ENCODE peak calls at places on chromosomes 6 and 20, in nine cellular contexts. J is upper lobe of left lung; Y is heart left ventricle; N is activated CD4-positive, alpha-beta T cell treated with anti-CD3 and anti-CD28 coated beads for 4 hours; U is HEK293T; O is stimulated activated naive CD8-positive, alpha-beta T cell treated with anti-CD3 and anti-CD28 coated beads, Interleukin-15, Interleukin-2, amounts not matched to agents 100 U/mL and 50 U/mL, for 24 hours; I is Ammon's horn; F is PC-3; B is activated naive CD4-positive, alpha-beta T cell treated with anti-CD3 and anti-CD28 coated beads for 36 hours. X is an unnamed sample.

GRCh38 chr6:92431502-92431901 is 987.9 kb downstream of the EPHA7 start:
- DNase-seq in F (no peak), I (no peak), J (no peak), Y (no peak), B (no peak), N (no peak), O (no peak), U (no peak), X (no peak)

GRCh38 chr20:20593447-20594170 is 118.8 kb downstream of the RALGAPA2 start:
- DNase-seq in O (peak; percentile 21), U (peak; percentile 62), B (peak; percentile 30), N (no peak), Y (no peak), J (peak; percentile 30), F (peak; percentile 62), I (peak; percentile 72), X (no peak)

GRCh38 chr6:43934183-43934802 is 164.3 kb downstream of the VEGFA start:
- DNase-seq in N (no peak), O (no peak), F (no peak), B (no peak), U (no peak), Y (no peak), I (no peak), J (no peak), X (no peak)

GRCh38 chr6:149221774-149222070 is 95.8 kb upstream of the TAB2 start:
- DNase-seq in F (no peak), Y (no peak), O (no peak), I (no peak), U (no peak), B (no peak), N (no peak), J (no peak), X (no peak)

GRCh38 chr6:37205189-37205996 is 35.4 kb downstream of the PIM1 start:
- DNase-seq in B (peak; percentile 57), F (no peak), N (no peak), I (no peak), O (peak; percentile 51), Y (no peak), J (no peak), U (no peak), X (no peak)

GRCh38 chr6:36131517-36132220 is 1.4 kb downstream of the MAPK13 start:
- DNase-seq in I (no peak), O (peak; percentile 55), B (peak; percentile 85), J (peak; percentile 63), N (peak; percentile 45), F (peak; percentile 51), U (no peak), Y (no peak), X (peak; percentile 64)

GRCh38 chr6:114194362-114195343 is 148.2 kb downstream of the HS3ST5 start:
- DNase-seq in N (no peak), Y (peak; percentile 14), B (no peak), I (no peak), J (peak; percentile 43), O (no peak), U (no peak), F (no peak), X (no peak)

GRCh38 chr6:134722996-134723871 is 226.7 kb downstream of the ALDH8A1 start:
- DNase-seq in N (no peak), F (no peak), O (no peak), J (no peak), U (peak; percentile 39), I (no peak), Y (no peak), B (no peak), X (no peak)

GRCh38 chr6:52570291-52570700 is 6.6 kb downstream of the TRAM2 start:
- DNase-seq in Y (peak; percentile 46), N (no peak), F (no peak), O (no peak), J (no peak), U (no peak), B (no peak), I (no peak), X (no peak)

GRCh38 chr6:105835373-105835772 is 250.8 kb upstream of the PRDM1 start:
- DNase-seq in B (no peak), U (peak; percentile 53), N (no peak), O (no peak), F (peak; percentile 42), Y (no peak), I (no peak), J (no peak), X (no peak)

GRCh38 chr6:33607784-33608161 is 13.3 kb upstream of the ITPR3 start:
- DNase-seq in B (peak; percentile 70), F (peak; percentile 33), I (no peak), Y (no peak), J (peak; percentile 60), N (no peak), U (no peak), O (peak; percentile 50), X (no peak)

GRCh38 chr6:12440981-12441380 is 150.8 kb downstream of the EDN1 start:
- DNase-seq in O (no peak), B (no peak), N (no peak), I (no peak), J (no peak), F (peak; percentile 18), Y (no peak), U (no peak), X (no peak)

GRCh38 chr20:38805958-38806854 is 709 bp downstream of the PPP1R16B start:
- DNase-seq in B (peak; percentile 81), U (peak; percentile 39), Y (peak; percentile 33), O (peak; percentile 69), I (no peak), J (no peak), N (peak; percentile 43), F (no peak), X (peak; percentile 54)

GRCh38 chr20:46731770-46732169 is 22.3 kb downstream of the SLC2A10 start:
- DNase-seq in I (no peak), N (no peak), U (peak; percentile 18), J (no peak), Y (no peak), O (no peak), B (no peak), F (no peak), X (no peak)

GRCh38 chr20:50039706-50040431 is 57.1 kb downstream of the SNAI1 start:
- DNase-seq in F (no peak), N (no peak), Y (no peak), O (no peak), J (no peak), B (no peak), U (no peak), I (no peak), X (no peak)

GRCh38 chr20:17733781-17734304 is 34.1 kb downstream of the BANF2 start:
- DNase-seq in F (no peak), I (no peak), N (no peak), B (no peak), U (no peak), O (no peak), Y (no peak), J (no peak), X (no peak)

GRCh38 chr6:157644043-157644810 is 178.8 kb upstream of the SNX9 start:
- DNase-seq in I (peak; percentile 50), F (peak; percentile 28), N (peak; percentile 38), J (no peak), U (no peak), O (peak; percentile 30), Y (no peak), B (peak; percentile 71), X (no peak)

GRCh38 chr6:72826033-72826432 is 204.2 kb downstream of the KCNQ5 start:
- DNase-seq in J (no peak), N (no peak), O (no peak), B (no peak), Y (no peak), I (no peak), U (no peak), F (peak; percentile 68), X (no peak)

GRCh38 chr6:9292975-9293374 is 857.6 kb upstream of the SLC35B3 start:
- DNase-seq in F (no peak), U (no peak), O (no peak), I (no peak), B (no peak), J (no peak), Y (no peak), N (no peak), X (no peak)

GRCh38 chr20:57620274-57620990 is at the start of gene ZBP1:
- DNase-seq in F (no peak), U (no peak), Y (no peak), B (peak; percentile 75), I (no peak), N (peak; percentile 50), O (peak; percentile 56), J (peak; percentile 50), X (peak; percentile 55)

GRCh38 chr6:2477723-2478122 is 232.3 kb upstream of the GMDS start:
- DNase-seq in B (no peak), F (no peak), J (no peak), N (no peak), U (no peak), I (no peak), O (no peak), Y (no peak), X (peak; percentile 41)

GRCh38 chr20:59939052-59939878 is 840 bp downstream of the PPP1R3D start:
- DNase-seq in O (no peak), I (no peak), N (no peak), U (no peak), F (peak; percentile 21), J (peak; percentile 29), Y (peak; percentile 18), B (no peak), X (peak; percentile 70)

GRCh38 chr6:166987930-166988329 is 11.3 kb upstream of the CEP43 start:
- DNase-seq in N (no peak), U (no peak), Y (no peak), B (no peak), I (no peak), J (no peak), O (no peak), F (no peak), X (no peak)

GRCh38 chr6:72042088-72042487 is 155.7 kb downstream of the RIMS1 start:
- DNase-seq in O (no peak), J (no peak), Y (no peak), I (no peak), B (no peak), N (no peak), F (peak; percentile 2), U (no peak), X (no peak)

GRCh38 chr6:157063176-157063934 is 260.0 kb downstream of the TMEM242 start:
- DNase-seq in B (no peak), U (no peak), Y (no peak), O (no peak), J (no peak), I (no peak), N (no peak), F (peak; percentile 81), X (no peak)

GRCh38 chr20:56781108-56781739 is 152.1 kb downstream of the TFAP2C start:
- DNase-seq in F (no peak), I (no peak), B (no peak), Y (no peak), U (no peak), O (no peak), J (peak; percentile 64), N (no peak), X (no peak)

GRCh38 chr20:10780901-10781300 is 107.1 kb upstream of the JAG1 start:
- DNase-seq in J (no peak), O (no peak), U (no peak), N (no peak), I (no peak), Y (no peak), B (no peak), F (no peak), X (no peak)

GRCh38 chr20:3473944-3474343 is 3.1 kb downstream of the ATRN start:
- DNase-seq in J (no peak), N (no peak), Y (no peak), U (no peak), B (peak; percentile 26), F (no peak), O (no peak), I (no peak), X (no peak)

GRCh38 chr6:37123957-37124729 is 45.8 kb upstream of the PIM1 start:
- DNase-seq in Y (no peak), F (no peak), N (no peak), O (no peak), J (no peak), I (no peak), U (no peak), B (no peak), X (no peak)

GRCh38 chr20:52684911-52685310 is 287.2 kb upstream of the TSHZ2 start:
- DNase-seq in B (no peak), F (no peak), J (no peak), U (no peak), O (no peak), Y (no peak), N (no peak), I (no peak), X (no peak)

GRCh38 chr6:164532546-164533362 is 776.7 kb downstream of the C6orf118 start:
- DNase-seq in O (no peak), B (no peak), I (peak; percentile 13), F (no peak), N (no peak), U (no peak), Y (no peak), J (no peak), X (no peak)